ENCODE peak calls at places on chromosome 17, in six cellular contexts. I, D, J, E, P and Y are unnamed samples.

GRCh38 chr17:81209141-81209540 is 13.6 kb downstream of the CEP131 start:
- DNase-seq in J (no peak), I (peak), D (peak), E (no peak), P (no peak), Y (no peak)

GRCh38 chr17:56629450-56630187 is 36.1 kb downstream of the NOG start:
- DNase-seq in J (no peak), E (peak), P (peak), I (no peak), D (no peak), Y (no peak)

GRCh38 chr17:42608692-42609181 is 437 bp downstream of the RETREG3 start:
- DNase-seq in D (peak), P (peak), E (no peak), J (no peak), I (no peak), Y (peak)

GRCh38 chr17:63369233-63369632 is 76.9 kb downstream of the CYB561 start:
- DNase-seq in P (no peak), I (no peak), J (no peak), E (no peak), D (no peak), Y (no peak)

GRCh38 chr17:30363715-30364202 is 15.0 kb upstream of the CPD start:
- DNase-seq in E (no peak), I (no peak), J (peak), D (peak), P (no peak), Y (peak)

GRCh38 chr17:55421179-55421934 is at the start of gene MMD:
- DNase-seq in D (no peak), J (no peak), E (no peak), P (peak), I (peak), Y (no peak)

GRCh38 chr17:19290047-19290705 is 53.0 kb downstream of the EPN2 start:
- DNase-seq in P (no peak), J (no peak), I (no peak), D (no peak), E (no peak), Y (no peak)

GRCh38 chr17:72978593-72979218 is 113.8 kb downstream of the SLC39A11 start:
- DNase-seq in E (no peak), D (no peak), I (no peak), P (no peak), J (no peak), Y (no peak)

GRCh38 chr17:40540448-40540847 is 24.8 kb downstream of the CCR7 start:
- DNase-seq in E (no peak), D (no peak), I (no peak), J (no peak), P (no peak), Y (peak)

GRCh38 chr17:74417178-74418045 is 14.5 kb upstream of the GPRC5C start:
- DNase-seq in E (no peak), J (no peak), D (no peak), P (no peak), I (no peak), Y (no peak)

GRCh38 chr17:696412-696811 is 18.2 kb downstream of the VPS53 start:
- DNase-seq in J (no peak), D (no peak), P (no peak), I (no peak), E (no peak), Y (no peak)

GRCh38 chr17:17849863-17850373 is 13.1 kb upstream of the SREBF1 start:
- DNase-seq in P (peak), J (no peak), D (peak), I (peak), E (no peak), Y (peak)

GRCh38 chr17:1792495-1793446 is 30.9 kb downstream of the SERPINF1 start:
- DNase-seq in E (no peak), P (no peak), J (no peak), I (no peak), D (no peak), Y (no peak)

GRCh38 chr17:43438626-43439529 is 40.1 kb downstream of the ARL4D start:
- DNase-seq in P (peak), D (no peak), E (no peak), J (no peak), I (no peak), Y (no peak)

GRCh38 chr17:76969598-76970172 is 101.5 kb downstream of the MGAT5B start:
- DNase-seq in J (no peak), D (no peak), E (no peak), P (peak), I (no peak), Y (no peak)

GRCh38 chr17:7001562-7001961 is 5.7 kb downstream of the ALOX12 start:
- DNase-seq in I (no peak), E (no peak), J (no peak), D (no peak), P (peak), Y (peak)

GRCh38 chr17:81939881-81940385 is 2.8 kb upstream of the PYCR1 start:
- DNase-seq in P (no peak), E (no peak), J (no peak), D (no peak), I (peak), Y (no peak)

GRCh38 chr17:42135664-42136653 is 13.4 kb downstream of the HSPB9 start:
- DNase-seq in E (peak), I (peak), J (no peak), D (no peak), P (peak), Y (no peak)

GRCh38 chr17:82898976-82899514 is 59.2 kb upstream of the ZNF750 start:
- DNase-seq in D (no peak), P (no peak), J (no peak), E (no peak), I (peak), Y (no peak)

GRCh38 chr17:32319548-32319905 is 22.4 kb downstream of the C17orf75 start:
- DNase-seq in D (peak), I (peak), E (peak), P (peak), J (no peak), Y (peak)

GRCh38 chr17:42691021-42691545 is 8.8 kb downstream of the CNTNAP1 start:
- DNase-seq in J (no peak), I (no peak), E (no peak), D (no peak), P (no peak), Y (no peak)

GRCh38 chr17:74569392-74570003 is 2.2 kb upstream of the CD300H start:
- DNase-seq in E (peak), P (peak), D (no peak), I (no peak), J (peak), Y (no peak)

GRCh38 chr17:66799839-66800537 is 34.9 kb upstream of the CACNG5 start:
- DNase-seq in I (no peak), P (no peak), E (no peak), D (no peak), J (no peak), Y (no peak)

GRCh38 chr17:78000351-78000750 is 41.8 kb downstream of the TNRC6C start:
- DNase-seq in J (no peak), P (no peak), I (no peak), D (no peak), E (peak), Y (no peak)

GRCh38 chr17:66950325-66950724 is 14.2 kb upstream of the CACNG4 start:
- DNase-seq in D (no peak), J (no peak), E (no peak), P (no peak), I (no peak), Y (no peak)

GRCh38 chr17:58415371-58416055 is 1.8 kb downstream of the RNF43 start:
- DNase-seq in P (peak), E (no peak), I (no peak), J (no peak), D (no peak), Y (no peak)

GRCh38 chr17:846901-847777 is 65.0 kb downstream of the MRM3 start:
- DNase-seq in E (no peak), D (no peak), I (peak), J (no peak), P (no peak), Y (no peak)

GRCh38 chr17:63295839-63296590 is 150.1 kb downstream of the CYB561 start:
- DNase-seq in P (no peak), D (no peak), I (no peak), J (no peak), E (no peak), Y (no peak)

GRCh38 chr17:78541488-78542237 is 35.5 kb downstream of the DNAH17 start:
- DNase-seq in E (no peak), J (no peak), P (no peak), I (no peak), D (no peak), Y (no peak)

GRCh38 chr17:44358066-44358465 is 5.6 kb downstream of the FAM171A2 start:
- DNase-seq in D (no peak), I (peak), P (peak), E (no peak), J (no peak), Y (no peak)

GRCh38 chr17:50824429-50824828 is 11.0 kb upstream of the WFIKKN2 start:
- DNase-seq in I (no peak), D (no peak), J (no peak), P (no peak), E (no peak), Y (no peak)

GRCh38 chr17:27566673-27567562 is 64.1 kb upstream of the LGALS9 start:
- DNase-seq in I (no peak), J (no peak), D (no peak), P (no peak), E (no peak), Y (no peak)